ENCODE peak calls at places on chromosomes 4 and X, in four cellular contexts. A, T, D and V are unnamed samples.

GRCh38 chr4:85762204-85762884 is 287.4 kb downstream of the ARHGAP24 start:
- DNase-seq in A (no peak), T (no peak), D (no peak), V (peak)

GRCh38 chr4:168619266-168619631 is 122.4 kb downstream of the PALLD start:
- DNase-seq in A (no peak), T (no peak), D (no peak), V (peak)

GRCh38 chr4:139903845-139904244 is 238.2 kb downstream of the MGST2 start:
- DNase-seq in A (no peak), T (no peak), D (no peak), V (peak)

GRCh38 chr4:122672091-122672490 is 51.2 kb upstream of the IL21 start:
- DNase-seq in A (no peak), T (no peak), D (no peak), V (no peak)

GRCh38 chrX:102338162-102338561 is 91.2 kb downstream of the NXF2 start:
- DNase-seq in A (no peak), T (no peak), D (no peak), V (no peak)

GRCh38 chrX:72169008-72169728 is 12.4 kb upstream of the PIN4 start:
- DNase-seq in A (no peak), T (no peak), D (no peak), V (no peak)

GRCh38 chr4:25993564-25994185 is 79.7 kb downstream of the SMIM20 start:
- DNase-seq in A (peak), T (peak), D (peak), V (no peak)

GRCh38 chr4:3174371-3175338 is 74.3 kb upstream of the MSANTD1 start:
- DNase-seq in A (no peak), T (no peak), D (peak), V (no peak)

GRCh38 chr4:1400861-1401408 is 5.3 kb downstream of the NKX1-1 start:
- DNase-seq in A (no peak), T (no peak), D (no peak), V (no peak)

GRCh38 chr4:8272472-8273428 is 3.2 kb downstream of the HTRA3 start:
- DNase-seq in A (no peak), T (no peak), D (no peak), V (peak)

DNA sequence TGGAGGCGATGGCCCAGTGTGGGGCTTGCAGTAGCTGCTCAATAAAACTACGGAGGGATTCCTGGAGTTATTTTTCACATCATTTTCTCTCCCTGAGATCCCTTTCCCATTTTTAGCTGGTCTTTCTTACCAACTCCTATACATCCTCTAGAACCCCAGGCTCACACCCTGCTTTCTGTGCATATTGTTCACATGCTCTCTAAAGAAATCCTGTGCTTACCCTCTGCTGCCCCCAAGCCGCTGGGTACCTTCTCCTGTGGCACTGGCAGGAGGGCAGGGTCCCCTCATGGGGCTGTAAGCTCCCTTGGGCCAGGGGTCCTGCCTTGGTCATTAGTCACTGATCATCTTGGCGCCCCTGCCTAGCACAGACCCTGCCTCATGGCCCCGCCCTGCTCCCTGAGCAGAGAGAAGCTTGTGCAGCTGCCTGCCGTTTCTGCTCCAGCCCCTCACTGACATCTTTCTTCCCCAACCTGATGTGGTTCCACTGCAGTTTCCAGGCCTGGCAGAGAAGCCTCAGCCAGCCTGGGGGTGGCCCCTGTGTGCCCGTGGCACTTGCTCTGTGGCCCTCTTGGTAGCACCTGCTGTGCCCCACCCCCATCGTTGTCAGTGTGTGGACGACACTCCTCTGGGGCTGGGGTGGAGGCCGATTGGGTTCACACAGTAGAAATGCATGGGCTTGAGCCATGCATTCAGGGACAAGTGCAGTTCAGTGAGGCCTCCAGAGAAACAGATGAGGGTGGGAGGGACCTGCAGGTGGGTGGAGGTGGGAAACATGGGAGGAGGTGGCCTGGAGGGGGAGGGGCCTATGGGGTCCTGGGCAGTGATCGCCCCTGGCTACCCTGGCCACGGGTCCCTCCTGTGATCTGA is 69.5 kb downstream of the WFS1 start:
- DNase-seq in A (no peak), T (no peak), D (no peak), V (no peak)
- H3K56ac ChIP-seq in A (no peak), T (no peak), D (no peak), V (no peak)

GRCh38 chr4:145613546-145614234 is 5.5 kb upstream of the MMAA start:
- DNase-seq in A (no peak), T (no peak), D (no peak), V (no peak)
- H3K56ac ChIP-seq in A (no peak), T (no peak), D (no peak), V (no peak)

DNA sequence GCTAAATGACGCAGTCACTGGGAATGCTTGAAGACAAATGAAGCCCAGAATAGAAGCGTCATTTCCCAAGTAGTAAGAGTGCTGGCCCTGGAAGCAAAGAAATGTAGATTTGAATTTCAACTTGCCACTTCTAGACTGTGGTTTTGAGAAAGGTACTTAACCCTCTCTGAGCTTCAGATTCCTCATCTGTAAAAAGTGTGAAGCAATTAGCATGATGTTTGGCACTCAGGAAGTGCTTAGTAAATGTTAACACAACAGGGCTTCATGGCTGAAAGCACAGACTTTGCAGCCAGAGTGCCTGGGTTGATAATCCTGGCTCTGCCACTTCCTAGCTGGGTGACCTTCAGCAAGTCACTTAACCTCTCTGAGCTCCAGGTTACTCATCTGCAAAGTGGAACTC is 147.4 kb upstream of the RPS6KA3 start:
- DNase-seq in A (no peak), T (no peak), D (no peak), V (no peak)
- H3K56ac ChIP-seq in A (no peak), T (no peak), D (no peak), V (no peak)

GRCh38 chr4:150662686-150663085 is 80.7 kb downstream of the MAB21L2 start:
- DNase-seq in A (no peak), T (no peak), D (peak), V (no peak)

DNA sequence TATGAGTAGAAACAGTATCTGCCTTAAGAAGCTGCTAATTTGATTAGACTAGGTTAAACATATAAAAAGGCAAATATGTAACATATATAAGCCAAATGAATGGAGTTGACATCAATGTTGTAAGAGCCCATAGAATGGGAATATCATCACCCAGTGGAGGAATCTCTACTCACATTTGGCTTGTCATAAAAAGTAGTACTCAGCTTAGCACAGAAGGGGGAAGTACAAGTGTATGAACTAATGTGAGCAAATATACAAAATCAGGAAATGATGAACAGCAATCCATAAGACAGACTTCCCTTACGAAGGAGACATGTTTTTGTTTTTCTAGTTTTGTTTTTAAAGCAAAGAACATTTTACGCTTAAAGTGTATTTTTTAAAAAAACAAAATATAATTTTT is 74.9 kb downstream of the MAB21L2 start:
- DNase-seq in A (no peak), T (no peak), D (no peak), V (no peak)
- H3K56ac ChIP-seq in A (no peak), T (no peak), D (no peak), V (no peak)